ENCODE peak calls at places on chromosomes 7 and 10, in five cellular contexts. Z, C, E, P and W are unnamed samples.

GRCh38 chr7:44565097-44565794 is 8.5 kb downstream of the DDX56 start:
- DNase-seq in Z (peak; percentile 76), C (peak; percentile 44), E (no peak), P (peak; percentile 78), W (peak; percentile 88)

GRCh38 chr10:132514841-132515521 is 22.6 kb upstream of the INPP5A start:
- DNase-seq in Z (peak; percentile 36), C (no peak), E (no peak), P (no peak), W (no peak)

GRCh38 chr7:66442385-66442784 is 186.3 kb upstream of the KCTD7 start:
- DNase-seq in Z (no peak), C (peak; percentile 69), E (no peak), P (no peak), W (no peak)

GRCh38 chr7:6706666-6707407 is at the start of gene ZNF12:
- DNase-seq in Z (peak; percentile 97), C (peak; percentile 90), E (peak; percentile 87), P (peak; percentile 97), W (peak; percentile 88)

GRCh38 chr7:49255061-49255460 is 330.7 kb downstream of the CDC14C start:
- DNase-seq in Z (no peak), C (no peak), E (no peak), P (no peak), W (no peak)

GRCh38 chr10:80050752-80051151 is 27.7 kb upstream of the TMEM254 start:
- DNase-seq in Z (no peak), C (no peak), E (no peak), P (no peak), W (no peak)

GRCh38 chr7:25680636-25681035 is 452.4 kb upstream of the NPVF start:
- DNase-seq in Z (no peak), C (no peak), E (no peak), P (no peak), W (no peak)

GRCh38 chr10:49534670-49535381 is 4.1 kb downstream of the ERCC6 start:
- DNase-seq in Z (no peak), C (no peak), E (peak; percentile 91), P (no peak), W (no peak)

GRCh38 chr7:37494940-37495339 is 46.3 kb upstream of the ELMO1 start:
- DNase-seq in Z (no peak), C (no peak), E (no peak), P (no peak), W (no peak)

GRCh38 chr7:29881724-29882123 is 75.4 kb downstream of the WIPF3 start:
- DNase-seq in Z (peak; percentile 89), C (no peak), E (no peak), P (no peak), W (peak; percentile 29)

GRCh38 chr7:159023746-159024145 is 120.9 kb downstream of the VIPR2 start:
- DNase-seq in Z (no peak), C (no peak), E (no peak), P (no peak), W (no peak)

GRCh38 chr10:47237316-47238260 is 62.4 kb upstream of the GDF10 start:
- DNase-seq in Z (peak; percentile 12), C (no peak), E (no peak), P (no peak), W (no peak)

DNA sequence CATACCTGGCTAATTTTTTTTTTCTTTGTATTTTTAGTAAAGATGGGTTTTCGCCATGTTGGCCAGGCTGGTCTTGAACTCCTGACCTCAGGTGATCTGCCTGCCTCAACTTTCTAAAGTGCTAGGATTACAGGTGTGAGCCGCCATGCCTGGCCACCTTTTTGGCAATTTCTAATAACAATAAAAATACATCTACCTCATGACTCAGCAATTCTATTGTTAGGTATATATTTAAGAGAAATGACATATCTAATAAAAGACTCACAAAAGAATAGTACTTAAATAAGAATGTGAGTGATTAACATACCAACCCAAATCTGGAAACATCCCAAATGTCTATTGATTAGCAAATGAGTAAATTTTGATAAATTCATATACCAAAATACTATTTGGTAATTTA is 103.6 kb upstream of the PPP1R9A start:
- DNase-seq in Z (no peak), C (no peak), E (no peak), P (no peak), W (no peak)
- H3K27me3 ChIP-seq in Z (no peaks in the 10 kb centered on the region), C (no peaks in the 10 kb centered on the region), E (no peaks in the 10 kb centered on the region), P (no peaks in the 10 kb centered on the region), W (no peaks in the 10 kb centered on the region)

GRCh38 chr10:60953420-60953819 is 9.4 kb upstream of the RHOBTB1 start:
- DNase-seq in Z (no peak), C (no peak), E (no peak), P (no peak), W (no peak)

GRCh38 chr10:60954045-60954444 is 10.1 kb upstream of the RHOBTB1 start:
- DNase-seq in Z (no peak), C (no peak), E (no peak), P (no peak), W (no peak)

GRCh38 chr10:60951272-60951724 is 7.3 kb upstream of the RHOBTB1 start:
- DNase-seq in Z (no peak), C (no peak), E (no peak), P (no peak), W (no peak)

GRCh38 chr10:60952067-60952845 is 8.3 kb upstream of the RHOBTB1 start:
- DNase-seq in Z (no peak), C (no peak), E (no peak), P (no peak), W (no peak)

DNA sequence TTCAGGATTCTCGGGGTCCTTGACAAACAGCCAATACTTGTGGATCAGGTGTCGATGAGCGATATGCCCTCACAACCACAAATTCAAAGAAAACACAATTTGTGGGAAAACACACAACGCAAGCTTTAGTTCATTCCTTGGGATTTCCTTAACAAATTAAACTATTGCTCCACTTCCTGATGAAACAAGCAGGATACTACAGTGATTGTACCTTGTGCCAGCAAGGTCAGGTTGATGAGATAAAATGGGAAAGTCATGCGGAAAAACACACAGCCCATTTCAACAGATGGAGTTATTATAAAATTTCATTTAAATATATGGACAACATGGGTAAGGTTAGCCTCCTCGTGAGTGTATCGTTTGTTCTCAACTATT is 8.8 kb upstream of the RHOBTB1 start:
- DNase-seq in Z (no peak), C (no peak), E (no peak), P (no peak), W (no peak)
- TF ChIP-seq CREB1 in Z (no peak), C (no peak), E (no peak), P (no peak), W (no peak)

GRCh38 chr7:33906697-33907096 is 1.4 kb downstream of the BMPER start:
- DNase-seq in Z (no peak), C (no peak), E (no peak), P (no peak), W (no peak)

GRCh38 chr7:33901847-33902246 is 3.5 kb upstream of the BMPER start:
- DNase-seq in Z (peak; percentile 69), C (no peak), E (no peak), P (no peak), W (no peak)

GRCh38 chr7:33905389-33906032 is at the start of gene BMPER:
- DNase-seq in Z (peak; percentile 89), C (no peak), E (no peak), P (no peak), W (no peak)

GRCh38 chr7:33904680-33905388 is 505 bp upstream of the BMPER start:
- DNase-seq in Z (peak; percentile 71), C (peak; percentile 3), E (no peak), P (no peak), W (no peak)

GRCh38 chr7:33903770-33904679 is 1.3 kb upstream of the BMPER start:
- DNase-seq in Z (peak; percentile 56), C (peak; percentile 3), E (no peak), P (no peak), W (peak; percentile 70)
- H3K27me3 ChIP-seq in Z (peaks cover 58% of the 10 kb centered on the region), C (peaks cover 30% of the 10 kb centered on the region), E (peaks cover 7% of the 10 kb centered on the region), P (no peaks in the 10 kb centered on the region), W (peaks cover 35% of the 10 kb centered on the region)

GRCh38 chr10:87546221-87546620 is 41.5 kb downstream of the MINPP1 start:
- DNase-seq in Z (no peak), C (no peak), E (peak; percentile 17), P (peak; percentile 50), W (no peak)

GRCh38 chr10:87550741-87551140 is 46.0 kb downstream of the MINPP1 start:
- DNase-seq in Z (peak; percentile 34), C (no peak), E (no peak), P (peak; percentile 8), W (no peak)

GRCh38 chr10:87545783-87546182 is 41.1 kb downstream of the MINPP1 start:
- DNase-seq in Z (no peak), C (no peak), E (no peak), P (no peak), W (no peak)

GRCh38 chr10:87546971-87547413 is 42.3 kb downstream of the MINPP1 start:
- DNase-seq in Z (no peak), C (no peak), E (no peak), P (no peak), W (no peak)

GRCh38 chr10:87547734-87548311 is 43.1 kb downstream of the MINPP1 start:
- DNase-seq in Z (peak; percentile 21), C (no peak), E (no peak), P (peak; percentile 29), W (no peak)
- TF ChIP-seq CREB1 in Z (no peak), C (no peak), E (no peak), P (no peak), W (no peak)